ENCODE peak calls at places on chromosome 4, in nine cellular contexts. D is A549, L is MM.1S, N is head of caudate nucleus, B is erythroblast, Y is endothelial cell, F is T-cell, C is NCI-H524, W is T-helper 2 cell. S is an unnamed sample.

GRCh38 chr4:167233523-167234387 is 539 bp downstream of the SPOCK3 start:
- DNase-seq in D (no peak), L (no peak), N (peak), B (peak), Y (peak), F (no peak), C (peak), W (no peak), S (no peak)

GRCh38 chr4:185911556-185912064 is 99.6 kb upstream of the SORBS2 start:
- DNase-seq in D (no peak), L (no peak), N (no peak), B (no peak), Y (no peak), F (no peak), C (no peak), W (no peak), S (no peak)

GRCh38 chr4:75715105-75715799 is 9.1 kb upstream of the USO1 start:
- DNase-seq in D (no peak), L (peak), N (no peak), B (no peak), Y (no peak), F (no peak), C (no peak), W (no peak), S (no peak)

GRCh38 chr4:13783800-13784411 is 156.4 kb upstream of the BOD1L1 start:
- DNase-seq in D (no peak), L (no peak), N (peak), B (no peak), Y (no peak), F (no peak), C (no peak), W (no peak), S (no peak)

GRCh38 chr4:24229976-24230375 is 340.1 kb upstream of the PPARGC1A start:
- DNase-seq in D (no peak), L (no peak), N (no peak), B (no peak), Y (no peak), F (no peak), C (no peak), W (no peak), S (no peak)

GRCh38 chr4:83074086-83074704 is 39.2 kb downstream of the COPS4 start:
- DNase-seq in D (peak), L (peak), N (no peak), B (peak), Y (peak), F (peak), C (no peak), W (no peak), S (no peak)

GRCh38 chr4:56684320-56684719 is 3.2 kb upstream of the HOPX start:
- DNase-seq in D (no peak), L (no peak), N (no peak), B (no peak), Y (no peak), F (no peak), C (peak), W (no peak), S (no peak)

GRCh38 chr4:80196259-80197131 is 808 bp upstream of the PRDM8 start:
- DNase-seq in D (no peak), L (no peak), N (peak), B (no peak), Y (peak), F (no peak), C (peak), W (no peak), S (no peak)

GRCh38 chr4:5758741-5759140 is 47.7 kb downstream of the EVC start:
- DNase-seq in D (peak), L (no peak), N (no peak), B (no peak), Y (no peak), F (no peak), C (no peak), W (peak), S (no peak)

GRCh38 chr4:27886075-27886474 is 1025.4 kb downstream of the STIM2 start:
- DNase-seq in D (no peak), L (no peak), N (no peak), B (no peak), Y (no peak), F (no peak), C (no peak), W (no peak), S (no peak)

GRCh38 chr4:66169341-66169740 is 499.1 kb upstream of the EPHA5 start:
- DNase-seq in D (no peak), L (no peak), N (no peak), B (no peak), Y (no peak), F (no peak), C (no peak), W (no peak), S (no peak)

GRCh38 chr4:69440312-69440711 is 55.4 kb downstream of the UGT2B4 start:
- DNase-seq in D (no peak), L (no peak), N (no peak), B (no peak), Y (no peak), F (no peak), C (no peak), W (no peak), S (no peak)

GRCh38 chr4:104494822-104495559 is at the start of gene CXXC4:
- DNase-seq in D (peak), L (peak), N (peak), B (no peak), Y (peak), F (no peak), C (peak), W (no peak), S (peak)

GRCh38 chr4:107666134-107666533 is 53.9 kb downstream of the PAPSS1 start:
- DNase-seq in D (no peak), L (no peak), N (no peak), B (no peak), Y (no peak), F (no peak), C (no peak), W (no peak), S (no peak)

GRCh38 chr4:154425514-154425913 is 66.1 kb downstream of the DCHS2 start:
- DNase-seq in D (no peak), L (no peak), N (no peak), B (no peak), Y (no peak), F (no peak), C (no peak), W (no peak), S (no peak)

GRCh38 chr4:8010618-8011017 is 71.0 kb upstream of the AFAP1 start:
- DNase-seq in D (no peak), L (no peak), N (peak), B (no peak), Y (no peak), F (no peak), C (peak), W (no peak), S (no peak)

GRCh38 chr4:105677689-105678088 is 30.8 kb downstream of the INTS12 start:
- DNase-seq in D (no peak), L (no peak), N (no peak), B (no peak), Y (no peak), F (no peak), C (no peak), W (no peak), S (no peak)